ENCODE peak calls at places on chromosomes 12 and 14, in five cellular contexts. O is stimulated activated CD8-positive, alpha-beta memory T cell treated with anti-CD3 and anti-CD28 coated beads, Interleukin-4, amount 100 ng/mL, for 24 hours; S is NCI-H748 treated with DMSO at 0.1 percent for 48 hours; I is sigmoid colon; M is neural progenitor cell. R is an unnamed sample.

GRCh38 chr14:72679106-72679505 is 214.8 kb downstream of the DPF3 start:
- DNase-seq in O (no peak), S (no peak), I (no peak), M (peak), R (peak)

GRCh38 chr12:128607606-128608005 is 216.2 kb downstream of the SLC15A4 start:
- DNase-seq in O (no peak), S (no peak), I (no peak), M (no peak), R (no peak)

GRCh38 chr12:98355322-98355721 is 160.1 kb upstream of the TMPO start:
- DNase-seq in O (no peak), S (no peak), I (no peak), M (no peak), R (no peak)

GRCh38 chr12:121748218-121748570 is 35.6 kb downstream of the TMEM120B start:
- DNase-seq in O (no peak), S (no peak), I (no peak), M (no peak), R (no peak)

GRCh38 chr14:64952598-64953309 is 10.2 kb upstream of the GPX2 start:
- DNase-seq in O (no peak), S (no peak), I (peak), M (peak), R (no peak)

GRCh38 chr14:76762617-76763361 is 1.5 kb downstream of the VASH1 start:
- DNase-seq in O (no peak), S (no peak), I (no peak), M (no peak), R (no peak)

GRCh38 chr12:116204169-116204568 is 73.3 kb downstream of the MED13L start:
- DNase-seq in O (no peak), S (no peak), I (no peak), M (no peak), R (no peak)

GRCh38 chr12:55797068-55797467 is 20.5 kb downstream of the SARNP start:
- DNase-seq in O (no peak), S (no peak), I (no peak), M (peak), R (peak)

GRCh38 chr12:8658361-8658760 is 4.3 kb downstream of the MFAP5 start:
- DNase-seq in O (no peak), S (no peak), I (no peak), M (peak), R (no peak)

GRCh38 chr12:75908961-75909699 is 122.4 kb downstream of the PHLDA1 start:
- DNase-seq in O (no peak), S (peak), I (peak), M (no peak), R (peak)

GRCh38 chr14:100979780-100980179 is 76.3 kb upstream of the RTL1 start:
- DNase-seq in O (no peak), S (no peak), I (no peak), M (no peak), R (no peak)

GRCh38 chr14:104639889-104640548 is 35.4 kb upstream of the TMEM179 start:
- DNase-seq in O (peak), S (peak), I (peak), M (peak), R (peak)

GRCh38 chr14:57068511-57068910 is 200.2 kb downstream of the EXOC5 start:
- DNase-seq in O (no peak), S (no peak), I (no peak), M (peak), R (no peak)

GRCh38 chr12:66813137-66813867 is 134.4 kb upstream of the GRIP1 start:
- DNase-seq in O (no peak), S (peak), I (no peak), M (no peak), R (peak)

GRCh38 chr12:19044877-19045276 is 84.7 kb upstream of the PLEKHA5 start:
- DNase-seq in O (no peak), S (no peak), I (no peak), M (no peak), R (no peak)

GRCh38 chr12:24879644-24880043 is 69.3 kb downstream of the BCAT1 start:
- DNase-seq in O (no peak), S (no peak), I (no peak), M (no peak), R (no peak)

R was measured in NCI-H1105 treated with DMSO at 0.1 percent for 48 hours.